ENCODE peak calls at places on chromosomes 1 and 21, in seven cellular contexts. B is IMR-90, E is H1, D is GM12878, R is K562, W is A549, Q is SK-N-SH. I is an unnamed sample.
A peak's percentile ranks its signal among the peaks of the same experiment; 100 is the strongest.

GRCh38 chr1:150875197-150876110 is 945 bp downstream of the ARNT start:
- DNase-seq in B (no peak), E (no peak), D (no peak), R (no peak), W (no peak), Q (peak; percentile 37), I (peak; percentile 10)

GRCh38 chr1:39051956-39052355 is 25.8 kb downstream of the NDUFS5 start:
- DNase-seq in B (no peak), E (peak; percentile 34), D (no peak), R (no peak), W (no peak), Q (no peak), I (no peak)

GRCh38 chr1:158506369-158506987 is 34.5 kb downstream of the OR10R2 start:
- DNase-seq in B (peak; percentile 8), E (peak; percentile 44), D (peak; percentile 8), R (peak; percentile 61), W (peak; percentile 7), Q (peak; percentile 1), I (peak; percentile 1)

GRCh38 chr1:88801575-88802208 is 89.7 kb downstream of the GTF2B start:
- DNase-seq in B (peak; percentile 42), E (no peak), D (peak; percentile 12), R (no peak), W (peak; percentile 13), Q (no peak), I (no peak)

GRCh38 chr1:152543808-152544207 is 22.8 kb downstream of the LCE3E start:
- DNase-seq in B (no peak), E (no peak), D (no peak), R (peak; percentile 33), W (peak; percentile 39), Q (no peak), I (no peak)

GRCh38 chr1:243718893-243719292 is 131.2 kb downstream of the AKT3 start:
- DNase-seq in B (peak; percentile 85), E (no peak), D (no peak), R (no peak), W (no peak), Q (no peak), I (no peak)

GRCh38 chr1:197173571-197174482 is 27.4 kb upstream of the ASPM start:
- DNase-seq in B (peak; percentile 79), E (no peak), D (no peak), R (no peak), W (peak; percentile 68), Q (no peak), I (peak; percentile 91)

GRCh38 chr21:33901421-33902288 is 13.9 kb downstream of the ATP5PO start:
- DNase-seq in B (peak; percentile 67), E (peak; percentile 39), D (no peak), R (peak; percentile 71), W (peak; percentile 62), Q (peak; percentile 62), I (peak; percentile 20)

GRCh38 chr1:209627349-209628196 is 24.7 kb downstream of the LAMB3 start:
- DNase-seq in B (peak; percentile 69), E (peak; percentile 75), D (no peak), R (peak; percentile 75), W (peak; percentile 69), Q (peak; percentile 91), I (peak; percentile 46)

GRCh38 chr1:75170006-75170405 is 35.8 kb downstream of the LHX8 start:
- DNase-seq in B (no peak), E (no peak), D (no peak), R (no peak), W (no peak), Q (no peak), I (no peak)

GRCh38 chr1:89363638-89364536 is at the start of gene GBP6:
- DNase-seq in B (no peak), E (no peak), D (no peak), R (no peak), W (no peak), Q (peak; percentile 15), I (no peak)

GRCh38 chr1:7539772-7540175 is 231.3 kb upstream of the VAMP3 start:
- DNase-seq in B (peak; percentile 40), E (peak; percentile 79), D (no peak), R (peak; percentile 64), W (peak; percentile 74), Q (no peak), I (no peak)

GRCh38 chr1:204692320-204692851 is 6.8 kb upstream of the LRRN2 start:
- DNase-seq in B (no peak), E (no peak), D (no peak), R (no peak), W (peak; percentile 27), Q (peak; percentile 38), I (no peak)

GRCh38 chr1:30063621-30064280 is 659.6 kb downstream of the MATN1 start:
- DNase-seq in B (no peak), E (no peak), D (no peak), R (no peak), W (no peak), Q (no peak), I (no peak)

GRCh38 chr1:51044834-51045233 is 57.2 kb upstream of the C1orf185 start:
- DNase-seq in B (no peak), E (no peak), D (no peak), R (peak; percentile 21), W (no peak), Q (peak; percentile 20), I (no peak)

GRCh38 chr1:58884706-58885661 is 101.1 kb upstream of the JUN start:
- DNase-seq in B (no peak), E (no peak), D (no peak), R (peak; percentile 79), W (no peak), Q (no peak), I (peak; percentile 98)

GRCh38 chr1:28160677-28161328 is 15.7 kb downstream of the PTAFR start:
- DNase-seq in B (peak; percentile 90), E (no peak), D (no peak), R (no peak), W (no peak), Q (no peak), I (no peak)

GRCh38 chr21:27693376-27693775 is 726.5 kb upstream of the ADAMTS5 start:
- DNase-seq in B (peak; percentile 73), E (no peak), D (no peak), R (no peak), W (no peak), Q (no peak), I (no peak)

GRCh38 chr1:41500378-41500777 is 15.9 kb upstream of the EDN2 start:
- DNase-seq in B (no peak), E (no peak), D (no peak), R (no peak), W (peak; percentile 52), Q (no peak), I (no peak)

GRCh38 chr1:41497631-41498030 is 13.1 kb upstream of the EDN2 start:
- DNase-seq in B (no peak), E (no peak), D (no peak), R (no peak), W (no peak), Q (no peak), I (no peak)

GRCh38 chr1:41499591-41499990 is 15.1 kb upstream of the EDN2 start:
- DNase-seq in B (no peak), E (no peak), D (no peak), R (no peak), W (no peak), Q (no peak), I (no peak)

GRCh38 chr1:41498391-41498790 is 13.9 kb upstream of the EDN2 start:
- DNase-seq in B (no peak), E (no peak), D (no peak), R (no peak), W (no peak), Q (no peak), I (no peak)

DNA sequence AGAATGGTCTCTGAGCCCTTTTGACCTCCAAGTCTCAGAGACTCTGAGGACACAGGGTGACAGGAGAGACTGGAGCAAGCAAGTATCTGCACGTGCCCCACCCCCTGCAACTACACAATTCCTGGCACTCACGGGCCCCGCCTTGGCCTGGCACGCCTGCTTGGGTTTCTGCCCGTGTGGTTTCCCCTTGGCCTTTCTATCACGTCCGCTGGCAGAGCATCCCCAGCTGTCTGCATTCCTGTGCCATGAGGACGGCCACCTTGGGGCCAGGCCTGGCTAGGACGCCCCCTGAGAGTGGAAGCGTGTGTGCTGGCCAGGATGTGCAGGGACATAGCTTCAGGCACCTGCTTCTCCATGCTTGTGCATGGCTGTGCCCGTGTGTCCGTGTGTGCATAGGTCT is 14.3 kb upstream of the EDN2 start:
- DNase-seq in B (peak; percentile 38), E (no peak), D (no peak), R (no peak), W (peak; percentile 48), Q (no peak), I (no peak)
- TF ChIP-seq RFX5 in B (no peak), E (no peak), D (no peak), R (no peak), W (no peak), Q (no peak), I (no peak)

GRCh38 chr1:161190962-161191521 is 7.8 kb downstream of the ADAMTS4 start:
- DNase-seq in B (no peak), E (no peak), D (no peak), R (no peak), W (no peak), Q (no peak), I (no peak)
- TF ChIP-seq RFX5 in B (no peak), E (no peak), D (no peak), R (no peak), W (no peak), Q (no peak), I (no peak)

GRCh38 chr1:235920596-235921375 is 54.1 kb upstream of the LYST start:
- DNase-seq in B (no peak), E (no peak), D (no peak), R (no peak), W (no peak), Q (peak; percentile 53), I (no peak)
- TF ChIP-seq RFX5 in B (no peak), E (no peak), D (no peak), R (no peak), W (no peak), Q (no peak), I (no peak)

GRCh38 chr1:232894436-232894835 is 56.0 kb upstream of the NTPCR start:
- DNase-seq in B (no peak), E (no peak), D (no peak), R (no peak), W (no peak), Q (no peak), I (no peak)

GRCh38 chr1:232890340-232890953 is 60.0 kb upstream of the NTPCR start:
- DNase-seq in B (no peak), E (no peak), D (no peak), R (no peak), W (no peak), Q (no peak), I (no peak)

GRCh38 chr1:232891656-232892317 is 58.6 kb upstream of the NTPCR start:
- DNase-seq in B (peak; percentile 13), E (no peak), D (no peak), R (no peak), W (no peak), Q (no peak), I (no peak)

GRCh38 chr1:232893481-232894313 is 56.7 kb upstream of the NTPCR start:
- DNase-seq in B (no peak), E (no peak), D (no peak), R (no peak), W (no peak), Q (peak; percentile 50), I (no peak)

GRCh38 chr1:232891116-232891515 is 59.3 kb upstream of the NTPCR start:
- DNase-seq in B (peak; percentile 81), E (no peak), D (no peak), R (no peak), W (no peak), Q (no peak), I (no peak)
- TF ChIP-seq RFX5 in B (no peak), E (no peak), D (no peak), R (no peak), W (no peak), Q (no peak), I (no peak)

I was measured in HepG2.